ENCODE peak calls at places on chromosomes 4 and X, in seven cellular contexts. O is GM12878, D is H1, C is GM12892, N is K562, Y is SK-N-SH, V is HepG2. Q is an unnamed sample.

GRCh38 chr4:86117781-86118302 is 242.0 kb downstream of the MAPK10 start:
- DNase-seq in O (no peak), D (no peak), C (no peak), N (no peak), Y (peak; percentile 5), V (no peak), Q (no peak)

GRCh38 chr4:8855781-8856245 is 15.8 kb downstream of the HMX1 start:
- DNase-seq in O (no peak), D (no peak), C (no peak), N (peak; percentile 26), Y (no peak), V (no peak), Q (no peak)

GRCh38 chr4:153538408-153539057 is 72.4 kb downstream of the TMEM131L start:
- DNase-seq in O (no peak), D (no peak), C (no peak), N (no peak), Y (peak; percentile 61), V (no peak), Q (no peak)

GRCh38 chr4:39825741-39826231 is 127.8 kb downstream of the UBE2K start:
- DNase-seq in O (no peak), D (no peak), C (no peak), N (no peak), Y (no peak), V (no peak), Q (no peak)

GRCh38 chr4:67483868-67484602 is 61.3 kb downstream of the CENPC start:
- DNase-seq in O (no peak), D (no peak), C (no peak), N (no peak), Y (no peak), V (no peak), Q (no peak)

GRCh38 chrX:30748337-30748960 is 95.2 kb downstream of the GK start:
- DNase-seq in O (no peak), D (no peak), C (no peak), N (peak; percentile 17), Y (no peak), V (peak; percentile 50), Q (no peak)

GRCh38 chr4:88211473-88212252 is 53.2 kb upstream of the ABCG2 start:
- DNase-seq in O (no peak), D (no peak), C (peak; percentile 8), N (peak; percentile 49), Y (peak; percentile 45), V (peak; percentile 52), Q (peak; percentile 21)

GRCh38 chrX:102339312-102340298 is 92.6 kb downstream of the NXF2 start:
- DNase-seq in O (no peak), D (no peak), C (no peak), N (no peak), Y (no peak), V (no peak), Q (no peak)

GRCh38 chr4:101356928-101357327 is 9.6 kb upstream of the PPP3CA start:
- DNase-seq in O (no peak), D (no peak), C (no peak), N (no peak), Y (peak; percentile 8), V (peak; percentile 67), Q (no peak)

GRCh38 chrX:72307646-72308051 is 1.9 kb upstream of the CITED1 start:
- DNase-seq in O (no peak), D (no peak), C (no peak), N (no peak), Y (no peak), V (no peak), Q (no peak)

GRCh38 chrX:72308209-72308565 is 2.5 kb upstream of the CITED1 start:
- DNase-seq in O (no peak), D (no peak), C (no peak), N (no peak), Y (no peak), V (no peak), Q (no peak)

GRCh38 chrX:72306085-72306801 is 529 bp upstream of the CITED1 start:
- DNase-seq in O (no peak), D (no peak), C (no peak), N (peak; percentile 28), Y (peak; percentile 75), V (no peak), Q (no peak)

GRCh38 chrX:72305286-72306084 is at the start of gene CITED1:
- DNase-seq in O (no peak), D (no peak), C (no peak), N (peak; percentile 15), Y (peak; percentile 65), V (no peak), Q (no peak)

GRCh38 chrX:72306851-72307645 is 1.3 kb upstream of the CITED1 start:
- DNase-seq in O (no peak), D (no peak), C (no peak), N (peak; percentile 45), Y (peak; percentile 87), V (peak; percentile 17), Q (no peak)
- TF ChIP-seq POLR2AphosphoS5 in O (no peak), D (no peak), C (no peak), N (no peak), Y (no peak), V (no peak), Q (no peak)

GRCh38 chr4:7448036-7448435 is 13.3 kb upstream of the PSAPL1 start:
- DNase-seq in O (no peak), D (no peak), C (no peak), N (no peak), Y (no peak), V (no peak), Q (no peak)

GRCh38 chr4:7450775-7451433 is 16.2 kb upstream of the PSAPL1 start:
- DNase-seq in O (no peak), D (no peak), C (no peak), N (no peak), Y (no peak), V (no peak), Q (no peak)

GRCh38 chr4:7451800-7452199 is 17.1 kb upstream of the PSAPL1 start:
- DNase-seq in O (no peak), D (no peak), C (no peak), N (no peak), Y (no peak), V (no peak), Q (no peak)

GRCh38 chr4:7447236-7447635 is 12.5 kb upstream of the PSAPL1 start:
- DNase-seq in O (no peak), D (no peak), C (no peak), N (no peak), Y (no peak), V (no peak), Q (no peak)

DNA sequence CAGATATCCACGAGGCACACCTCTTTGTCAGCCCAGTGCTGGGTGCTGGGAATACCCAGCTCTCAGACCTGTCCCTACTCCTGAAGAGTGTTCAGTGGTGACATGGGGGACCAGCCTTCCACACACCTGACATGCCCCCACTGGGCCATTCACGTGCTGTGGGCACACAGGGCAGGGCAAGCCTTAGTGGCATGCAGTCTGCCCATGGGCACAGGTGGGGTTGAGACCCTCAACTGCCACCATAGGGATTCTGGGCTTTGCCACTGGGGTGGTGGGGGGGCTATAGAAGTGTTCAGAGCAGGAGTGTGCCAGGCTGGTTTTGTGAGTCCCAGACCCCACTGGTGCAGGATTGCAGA is 16.7 kb upstream of the PSAPL1 start:
- DNase-seq in O (no peak), D (no peak), C (no peak), N (no peak), Y (no peak), V (no peak), Q (no peak)
- TF ChIP-seq TAF1 in O (no peak), D (no peak), C (no peak), N (no peak), Y (no peak), V (no peak), Q (no peak)

GRCh38 chr4:32460972-32461371 is 1740.8 kb downstream of the PCDH7 start:
- DNase-seq in O (no peak), D (no peak), C (no peak), N (no peak), Y (no peak), V (no peak), Q (no peak)
- TF ChIP-seq POLR2AphosphoS5 in O (no peak), D (no peak), C (no peak), N (no peak), Y (no peak), V (no peak), Q (no peak)

GRCh38 chr4:43732829-43733426 is 715.7 kb downstream of the KCTD8 start:
- DNase-seq in O (no peak), D (no peak), C (no peak), N (no peak), Y (no peak), V (peak; percentile 15), Q (no peak)
- TF ChIP-seq TAF1 in O (no peak), D (no peak), C (no peak), N (no peak), Y (no peak), V (no peak), Q (no peak)

GRCh38 chr4:61851126-61851525 is 651.0 kb downstream of the ADGRL3 start:
- DNase-seq in O (no peak), D (no peak), C (no peak), N (no peak), Y (no peak), V (no peak), Q (no peak)

GRCh38 chr4:61853041-61853440 is 652.9 kb downstream of the ADGRL3 start:
- DNase-seq in O (no peak), D (peak; percentile 33), C (no peak), N (no peak), Y (no peak), V (no peak), Q (no peak)
- TF ChIP-seq POLR2AphosphoS5 in O (no peak), D (no peak), C (no peak), N (no peak), Y (no peak), V (no peak), Q (no peak)